ENCODE peak calls at places on chromosome 4, in five cellular contexts. O is ascending aorta, Z is hepatocyte, P is T-cell, T is cardiac fibroblast. R is an unnamed sample.

GRCh38 chr4:159837071-159837470 is 734.2 kb downstream of the RAPGEF2 start:
- DNase-seq in O (no peak), Z (no peak), P (no peak), T (no peak), R (no peak)

GRCh38 chr4:67087897-67088296 is 457.4 kb downstream of the CENPC start:
- DNase-seq in O (no peak), Z (peak; percentile 51), P (no peak), T (peak; percentile 34), R (no peak)

GRCh38 chr4:80295841-80296240 is 29.4 kb downstream of the FGF5 start:
- DNase-seq in O (no peak), Z (no peak), P (no peak), T (no peak), R (peak; percentile 25)

GRCh38 chr4:100208964-100209363 is 18.7 kb upstream of the DDIT4L start:
- DNase-seq in O (no peak), Z (peak; percentile 10), P (no peak), T (no peak), R (no peak)

GRCh38 chr4:173752610-173753009 is 222.6 kb upstream of the HAND2 start:
- DNase-seq in O (no peak), Z (no peak), P (no peak), T (peak; percentile 36), R (peak; percentile 50)

GRCh38 chr4:19693949-19694597 is 557.6 kb upstream of the SLIT2 start:
- DNase-seq in O (no peak), Z (no peak), P (no peak), T (peak; percentile 29), R (no peak)

GRCh38 chr4:151950993-151951726 is 190.4 kb upstream of the GATB start:
- DNase-seq in O (no peak), Z (no peak), P (no peak), T (no peak), R (no peak)

GRCh38 chr4:85747871-85748491 is 273.0 kb downstream of the ARHGAP24 start:
- DNase-seq in O (peak; percentile 68), Z (peak; percentile 85), P (no peak), T (peak; percentile 92), R (peak; percentile 66)

GRCh38 chr4:142402925-142403324 is 443.2 kb downstream of the INPP4B start:
- DNase-seq in O (no peak), Z (no peak), P (no peak), T (peak; percentile 74), R (peak; percentile 64)

GRCh38 chr4:173528378-173529321 is 1.4 kb downstream of the HAND2 start:
- DNase-seq in O (peak; percentile 75), Z (no peak), P (no peak), T (peak; percentile 50), R (peak; percentile 16)

GRCh38 chr4:137015759-137016409 is 516.4 kb downstream of the PCDH18 start:
- DNase-seq in O (no peak), Z (no peak), P (no peak), T (no peak), R (no peak)

GRCh38 chr4:10172278-10173038 is 55.9 kb upstream of the WDR1 start:
- DNase-seq in O (no peak), Z (no peak), P (no peak), T (peak; percentile 9), R (peak; percentile 17)

GRCh38 chr4:119116925-119117900 is 18.4 kb upstream of the MYOZ2 start:
- DNase-seq in O (no peak), Z (no peak), P (no peak), T (peak; percentile 55), R (no peak)

GRCh38 chr4:183924362-183925044 is 19.4 kb downstream of the STOX2 start:
- DNase-seq in O (no peak), Z (no peak), P (no peak), T (no peak), R (no peak)